ENCODE peak calls at places on chromosomes 11 and 22, in seven cellular contexts. I is GM23338, D is lung, N is heart right ventricle, O is endothelial cell, P is cardiac fibroblast, V is BJ. S is an unnamed sample.

GRCh38 chr22:44544523-44545433 is 46.7 kb upstream of the RTL6 start:
- DNase-seq in D (no peak), P (no peak), O (no peak), N (no peak), V (no peak), I (no peak), S (no peak)

GRCh38 chr11:34044664-34045485 is 6.7 kb upstream of the CAPRIN1 start:
- DNase-seq in V (peak), P (peak), D (no peak), I (peak), O (no peak), N (no peak), S (peak)

GRCh38 chr11:33895752-33896137 is 3.9 kb upstream of the LMO2 start:
- DNase-seq in D (no peak), O (no peak), P (no peak), V (no peak), N (no peak), I (no peak), S (no peak)

GRCh38 chr11:3014314-3014938 is 22.3 kb upstream of the NAP1L4 start:
- DNase-seq in P (no peak), D (no peak), O (no peak), I (no peak), V (no peak), N (no peak), S (no peak)

GRCh38 chr11:62487698-62488551 is 58.7 kb downstream of the AHNAK start:
- DNase-seq in P (no peak), N (no peak), V (no peak), O (no peak), I (no peak), D (no peak), S (no peak)

GRCh38 chr11:102869354-102869753 is 5.4 kb downstream of the MMP12 start:
- DNase-seq in N (no peak), P (no peak), V (no peak), O (no peak), I (no peak), D (no peak), S (no peak)

GRCh38 chr22:45318558-45319318 is 9.0 kb downstream of the FAM118A start:
- DNase-seq in O (no peak), I (peak), N (no peak), D (no peak), P (no peak), V (no peak), S (no peak)

GRCh38 chr22:19483481-19484244 is 3.9 kb downstream of the CDC45 start:
- DNase-seq in I (no peak), N (no peak), V (peak), D (no peak), P (peak), O (no peak), S (no peak)

GRCh38 chr11:69727266-69727665 is 23.4 kb upstream of the FGF19 start:
- DNase-seq in N (no peak), O (no peak), V (no peak), P (no peak), D (no peak), I (no peak), S (no peak)

GRCh38 chr11:56624661-56625110 is 10.0 kb upstream of the OR5M1 start:
- DNase-seq in N (no peak), I (peak), V (no peak), P (peak), O (peak), D (no peak), S (no peak)

GRCh38 chr11:97667057-97667456 is 1277.2 kb downstream of the JRKL start:
- DNase-seq in I (no peak), V (no peak), N (no peak), D (no peak), O (no peak), P (no peak), S (no peak)

GRCh38 chr11:130451261-130452019 is 3.0 kb downstream of the ADAMTS15 start:
- DNase-seq in D (no peak), P (peak), I (no peak), O (no peak), V (no peak), N (peak), S (no peak)

GRCh38 chr11:28228196-28228595 is 120.0 kb downstream of the METTL15 start:
- DNase-seq in V (no peak), D (no peak), I (no peak), N (no peak), P (peak), O (no peak), S (no peak)

GRCh38 chr11:122872046-122872445 is 10.5 kb upstream of the JHY start:
- DNase-seq in N (no peak), V (no peak), I (peak), O (no peak), P (no peak), D (no peak), S (no peak)

GRCh38 chr22:48278620-48279464 is 1516.4 kb downstream of the TBC1D22A start:
- DNase-seq in V (no peak), I (no peak), O (no peak), N (no peak), D (no peak), P (no peak), S (no peak)

GRCh38 chr11:68003846-68004550 is at the start of gene UNC93B1:
- DNase-seq in V (no peak), D (peak), N (peak), P (peak), O (peak), I (peak), S (peak)

DNA sequence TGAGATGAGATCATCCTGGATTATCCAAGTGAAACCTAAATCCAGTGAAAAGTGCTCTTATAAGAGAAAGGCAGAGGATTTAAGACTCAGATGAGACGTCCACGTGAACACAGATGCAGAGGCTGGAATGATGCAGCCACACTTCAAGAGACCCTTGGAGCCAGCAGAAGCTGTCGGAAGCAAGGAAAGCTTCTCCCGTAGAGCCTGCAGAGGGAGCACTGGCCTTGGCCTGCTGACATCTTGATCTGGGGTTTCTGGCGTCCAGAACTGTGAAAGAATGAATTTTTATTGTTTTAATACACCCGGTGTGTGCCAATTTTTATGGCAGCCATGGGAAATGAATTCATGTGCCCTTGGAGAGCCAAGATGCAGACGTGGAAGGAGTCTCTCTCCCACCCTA is 407.0 kb upstream of the B3GAT1 start:
- DNase-seq in V (no peak), P (no peak), I (peak), D (peak), N (no peak), O (peak), S (no peak)
- TF ChIP-seq CTCF in V (no peak), P (no peak), I (peak), D (no peak), N (no peak), O (no peak), S (no peak)

DNA sequence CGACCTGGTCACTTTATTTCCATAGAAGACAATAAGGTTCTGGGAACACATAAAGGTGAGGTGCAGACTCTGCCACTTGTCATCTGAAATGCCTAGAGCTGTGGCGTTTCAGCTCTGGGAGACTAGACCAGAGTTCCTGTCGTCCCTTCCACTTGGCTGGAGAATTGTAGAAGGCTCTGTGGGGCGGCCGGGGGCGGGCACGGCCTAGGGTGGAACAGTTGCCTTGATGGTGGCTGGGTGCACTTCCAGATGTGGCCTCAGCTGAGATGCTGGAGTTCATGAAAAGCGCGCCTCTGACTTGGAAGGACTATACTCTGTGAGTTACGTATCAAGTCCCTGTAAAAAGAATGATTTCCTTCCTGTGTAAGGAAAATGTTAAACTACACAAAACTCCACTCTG is 16.8 kb downstream of the TRMU start:
- DNase-seq in I (no peak), D (no peak), P (no peak), N (no peak), O (no peak), V (no peak), S (no peak)
- TF ChIP-seq CTCF in I (no peak), D (no peak), P (no peak), N (no peak), O (no peak), V (no peak), S (no peak)

GRCh38 chr11:1151366-1152315 is 6.1 kb upstream of the MUC5AC start:
- DNase-seq in O (no peak), P (no peak), N (no peak), I (no peak), D (no peak), V (no peak), S (no peak)
- TF ChIP-seq CTCF in O (no peak), P (no peak), N (no peak), I (no peak), D (no peak), V (no peak), S (no peak)

GRCh38 chr11:66956689-66957290 is 1.4 kb downstream of the PC start:
- DNase-seq in D (no peak), I (peak), P (peak), V (no peak), O (no peak), N (no peak), S (no peak)
- TF ChIP-seq CTCF in D (no peak), I (no peak), P (peak), V (peak), O (no peak), N (no peak), S (peak)

GRCh38 chr11:14356342-14356741 is 2.6 kb downstream of the RRAS2 start:
- DNase-seq in P (no peak), V (no peak), D (no peak), N (no peak), I (no peak), O (no peak), S (no peak)
- TF ChIP-seq CTCF in P (no peak), V (no peak), D (no peak), N (no peak), I (no peak), O (no peak), S (no peak)

DNA sequence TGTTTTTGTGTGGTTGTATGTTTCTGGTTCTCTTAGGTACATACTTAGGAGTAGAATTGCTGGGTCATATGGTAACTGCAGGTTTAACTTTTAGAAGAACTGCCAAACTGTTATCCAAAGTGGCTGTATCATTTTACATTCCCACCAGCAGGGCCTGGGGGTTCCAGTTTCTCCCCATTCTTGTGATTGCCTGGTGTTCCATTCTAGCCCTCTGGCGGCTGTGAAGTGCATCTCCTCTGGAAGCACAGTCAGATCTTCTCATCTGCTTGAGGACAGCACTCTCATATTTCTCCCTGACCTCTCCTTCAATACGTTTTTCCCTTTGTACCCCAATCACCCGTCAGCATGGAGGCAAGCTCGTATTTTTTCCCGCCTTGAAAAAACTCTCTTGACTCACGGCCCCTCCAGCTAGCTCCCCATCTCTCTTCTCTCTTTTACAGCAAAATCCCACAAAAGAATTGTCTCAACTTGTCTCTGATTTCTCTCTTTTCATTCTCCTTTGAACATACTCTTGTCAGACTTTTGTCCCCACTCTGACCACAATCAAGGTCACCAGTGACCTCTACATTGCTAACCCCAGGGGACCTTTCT is 56.8 kb upstream of the THY1 start:
- DNase-seq in I (peak), O (peak), V (no peak), P (peak), N (no peak), D (no peak), S (no peak)
- TF ChIP-seq CTCF in I (peak), O (peak), V (peak), P (peak), N (no peak), D (no peak), S (peak)

DNA sequence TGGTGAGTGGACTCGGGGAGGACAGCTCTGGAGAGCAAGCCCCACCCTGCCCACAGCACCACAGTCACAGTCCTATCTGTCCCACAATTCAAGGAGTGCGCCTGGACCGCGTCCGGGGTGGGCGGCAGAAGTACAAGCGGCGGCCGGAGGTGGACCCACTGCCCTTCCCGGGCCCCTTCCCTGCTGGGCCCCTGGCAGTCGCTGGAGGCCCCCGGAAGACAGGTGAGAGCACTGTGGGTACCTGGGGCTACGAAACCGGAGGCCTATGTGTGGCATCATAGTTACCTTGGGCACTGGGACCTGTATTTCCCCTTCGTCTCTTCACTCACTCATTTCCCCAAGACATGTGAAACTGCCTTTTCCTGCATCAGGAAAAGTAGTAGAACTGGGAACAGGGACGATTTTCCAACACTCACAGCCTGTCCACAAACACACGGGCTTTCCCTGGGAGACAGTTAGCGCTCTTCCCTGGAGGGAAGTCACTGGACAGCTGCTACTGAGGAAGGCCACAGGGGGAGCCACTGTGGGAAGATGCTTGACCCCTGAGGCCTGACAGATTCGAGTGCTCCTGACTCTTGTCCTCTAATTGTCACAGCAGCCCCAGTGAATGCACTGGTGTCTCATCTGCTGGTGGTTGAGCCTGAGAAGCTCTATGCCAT is 3.1 kb downstream of the TRMT112 start:
- DNase-seq in V (no peak), N (no peak), P (no peak), D (no peak), O (no peak), I (peak), S (no peak)
- TF ChIP-seq CTCF in V (peak), N (peak), P (peak), D (no peak), O (no peak), I (peak), S (no peak)

GRCh38 chr22:39242809-39243442 is 1.9 kb downstream of the PDGFB start:
- DNase-seq in P (no peak), I (peak), D (no peak), V (no peak), O (no peak), N (no peak), S (no peak)
- TF ChIP-seq CTCF in P (no peak), I (no peak), D (no peak), V (no peak), O (no peak), N (no peak), S (no peak)

S was measured in AG09319.